ENCODE peak calls at places on chromosomes 5 and 9, in ten cellular contexts. L, R, C, X, S, D, P, K, T and M are unnamed samples.

GRCh38 chr5:42636425-42636824 is 120.2 kb upstream of the CCDC152 start:
- DNase-seq in D (peak), K (peak), T (no peak), R (no peak), L (no peak), S (no peak), P (no peak), X (no peak), C (no peak), M (no peak)

GRCh38 chr5:87139795-87140194 is 127.9 kb upstream of the RASA1 start:
- DNase-seq in P (no peak), R (no peak), D (peak), C (no peak), X (no peak), T (no peak), S (no peak), L (no peak), K (no peak), M (no peak)

GRCh38 chr9:16262467-16263261 is 607.8 kb downstream of the BNC2 start:
- DNase-seq in L (no peak), K (no peak), R (no peak), C (no peak), X (no peak), T (no peak), S (no peak), P (no peak), D (no peak), M (no peak)

GRCh38 chr5:69295088-69295754 is 37.4 kb downstream of the CCDC125 start:
- DNase-seq in L (peak), D (peak), S (no peak), C (no peak), X (no peak), R (peak), T (no peak), K (peak), P (no peak), M (no peak)

GRCh38 chr9:126804696-126805545 is at the start of gene ZBTB43:
- DNase-seq in K (peak), R (peak), D (peak), T (peak), P (peak), S (peak), L (peak), X (peak), C (peak), M (peak)

GRCh38 chr5:143102414-143102813 is 301.1 kb downstream of the NR3C1 start:
- DNase-seq in C (peak), L (no peak), T (no peak), S (no peak), K (no peak), D (no peak), X (peak), R (no peak), P (no peak), M (no peak)

GRCh38 chr9:3359048-3359692 is 166.6 kb downstream of the RFX3 start:
- DNase-seq in P (no peak), S (no peak), T (no peak), C (no peak), R (no peak), K (no peak), X (no peak), L (no peak), D (no peak), M (no peak)

GRCh38 chr9:6884960-6885359 is 127.2 kb downstream of the KDM4C start:
- DNase-seq in S (no peak), K (no peak), C (no peak), X (no peak), T (no peak), D (no peak), P (no peak), R (no peak), L (no peak), M (no peak)

GRCh38 chr9:38405841-38406240 is 13.3 kb downstream of the ALDH1B1 start:
- DNase-seq in C (no peak), R (no peak), T (no peak), X (no peak), P (no peak), D (no peak), K (no peak), L (no peak), S (no peak), M (no peak)

GRCh38 chr9:125758986-125759811 is 12.0 kb downstream of the PBX3 start:
- DNase-seq in X (no peak), C (peak), P (no peak), R (peak), L (no peak), S (no peak), D (no peak), K (peak), T (no peak), M (no peak)

GRCh38 chr5:100479079-100479688 is 56.0 kb upstream of the FAM174A start:
- DNase-seq in C (no peak), S (no peak), X (no peak), P (no peak), R (peak), K (peak), D (peak), T (no peak), L (no peak), M (no peak)

GRCh38 chr5:132012385-132013005 is 1.0 kb upstream of the ACSL6 start:
- DNase-seq in X (peak), S (peak), L (peak), T (peak), R (peak), C (peak), D (peak), K (peak), P (no peak), M (peak)

GRCh38 chr5:158013939-158014338 is 155.0 kb upstream of the CLINT1 start:
- DNase-seq in L (no peak), S (peak), P (peak), K (peak), D (peak), X (no peak), R (peak), T (peak), C (peak), M (peak)

GRCh38 chr5:11182441-11183080 is 421.5 kb upstream of the DAP start:
- DNase-seq in P (peak), X (no peak), R (peak), L (peak), K (peak), S (no peak), T (peak), D (no peak), C (no peak), M (peak)

GRCh38 chr5:157217289-157218024 is 36.8 kb downstream of the ITK start:
- DNase-seq in T (no peak), D (no peak), X (no peak), K (no peak), S (no peak), R (no peak), P (no peak), L (no peak), C (no peak), M (no peak)

GRCh38 chr5:148125641-148126040 is 42.7 kb upstream of the SPINK14 start:
- DNase-seq in D (peak), C (no peak), L (no peak), K (peak), P (no peak), X (no peak), S (no peak), T (no peak), R (peak), M (no peak)

GRCh38 chr5:307306-307705 is 14.2 kb upstream of the AHRR start:
- DNase-seq in R (no peak), D (no peak), P (no peak), X (no peak), T (no peak), L (no peak), K (no peak), S (no peak), C (no peak), M (no peak)

GRCh38 chr9:134895849-134896833 is 15.5 kb downstream of the FCN2 start:
- DNase-seq in X (no peak), T (no peak), R (no peak), D (peak), P (peak), S (no peak), C (peak), L (peak), K (peak), M (no peak)

GRCh38 chr5:129906177-129906887 is 2.1 kb downstream of the CHSY3 start:
- DNase-seq in T (peak), S (peak), L (no peak), C (no peak), R (peak), K (peak), D (peak), P (no peak), X (no peak), M (peak)

GRCh38 chr9:4339357-4339756 is 39.5 kb upstream of the GLIS3 start:
- DNase-seq in R (peak), L (peak), X (peak), T (peak), D (peak), P (peak), C (peak), S (peak), K (peak), M (peak)

GRCh38 chr9:104907278-104907951 is 20.5 kb downstream of the ABCA1 start:
- DNase-seq in L (peak), S (no peak), D (peak), P (no peak), X (no peak), C (peak), R (no peak), K (peak), T (no peak), M (no peak)

GRCh38 chr5:81513982-81514381 is 120.0 kb upstream of the ACOT12 start:
- DNase-seq in D (no peak), K (peak), L (no peak), C (no peak), X (no peak), S (no peak), R (no peak), P (peak), T (no peak), M (no peak)

GRCh38 chr5:77367733-77368132 is 124.4 kb downstream of the WDR41 start:
- DNase-seq in X (no peak), C (no peak), R (no peak), T (no peak), P (no peak), S (no peak), D (peak), K (no peak), L (peak), M (no peak)

GRCh38 chr9:114811969-114812636 is 6.3 kb upstream of the TNFSF15 start:
- DNase-seq in S (no peak), K (no peak), D (no peak), L (no peak), P (no peak), X (no peak), C (no peak), T (no peak), R (no peak), M (no peak)

GRCh38 chr5:119315516-119315949 is 40.3 kb upstream of the TNFAIP8 start:
- DNase-seq in T (no peak), K (peak), S (no peak), C (peak), X (no peak), L (no peak), P (peak), D (peak), R (no peak), M (no peak)
- TF ChIP-seq CTCF in T (no peak), K (peak), S (no peak), C (peak), X (no peak), L (peak), P (peak), D (peak), R (peak), M (no peak)

GRCh38 chr9:2193565-2193964 is 178.4 kb downstream of the SMARCA2 start:
- DNase-seq in C (no peak), X (no peak), S (no peak), R (no peak), L (no peak), D (no peak), K (no peak), T (no peak), P (no peak), M (no peak)
- TF ChIP-seq CTCF in C (no peak), X (no peak), S (no peak), R (peak), L (peak), D (no peak), K (no peak), T (no peak), P (no peak), M (no peak)

GRCh38 chr9:71767421-71768321 is 642 bp downstream of the CEMIP2 start:
- DNase-seq in P (no peak), C (no peak), D (no peak), S (peak), K (peak), X (peak), R (peak), L (no peak), T (peak), M (peak)

GRCh38 chr9:71768388-71769174 is at the start of gene CEMIP2:
- DNase-seq in C (peak), R (peak), T (peak), K (peak), S (peak), X (peak), P (peak), D (peak), L (peak), M (peak)

GRCh38 chr9:71772726-71773125 is 4.4 kb upstream of the CEMIP2 start:
- DNase-seq in C (no peak), X (no peak), P (no peak), R (no peak), L (no peak), T (no peak), K (no peak), S (no peak), D (no peak), M (no peak)

GRCh38 chr9:71766663-71767062 is 1.6 kb downstream of the CEMIP2 start:
- DNase-seq in C (no peak), K (no peak), S (no peak), X (no peak), L (no peak), P (no peak), D (peak), T (no peak), R (no peak), M (no peak)

GRCh38 chr9:71769175-71770165 is 1.2 kb upstream of the CEMIP2 start:
- DNase-seq in R (peak), C (peak), S (peak), T (peak), X (peak), D (peak), L (peak), P (peak), K (peak), M (peak)
- TF ChIP-seq CTCF in R (peak), C (peak), S (no peak), T (no peak), X (no peak), D (no peak), L (peak), P (peak), K (peak), M (no peak)

GRCh38 chr9:93003552-93004407 is 54.7 kb upstream of the SUSD3 start:
- DNase-seq in L (peak), X (peak), T (peak), S (peak), R (peak), P (peak), D (peak), C (peak), K (peak), M (peak)
- TF ChIP-seq CTCF in L (peak), X (peak), T (peak), S (peak), R (peak), P (peak), D (peak), C (peak), K (peak), M (peak)

GRCh38 chr5:179267071-179267670 is 78.1 kb downstream of the ADAMTS2 start:
- DNase-seq in D (no peak), L (no peak), K (no peak), R (no peak), C (no peak), P (no peak), X (no peak), S (peak), T (no peak), M (no peak)
- TF ChIP-seq CTCF in D (no peak), L (peak), K (no peak), R (no peak), C (no peak), P (no peak), X (no peak), S (no peak), T (no peak), M (no peak)

GRCh38 chr5:170226138-170226435 is 6.7 kb upstream of the C5orf58 start:
- DNase-seq in X (no peak), C (no peak), D (no peak), K (no peak), R (no peak), T (no peak), L (no peak), S (no peak), P (no peak), M (no peak)
- TF ChIP-seq CTCF in X (no peak), C (no peak), D (no peak), K (no peak), R (no peak), T (no peak), L (peak), S (no peak), P (no peak), M (peak)